ENCODE peak calls at places on chromosomes 1 and 21, in nine cellular contexts. B is NAMALWA; U is right cardiac atrium; N is natural killer cell; D is stimulated activated naive B cell treated with anti-CD40 and anti-IgM and Interleukin-4, amounts not matched to agents 10 μg/mL and 1 μg/mL and 100 μg/mL, for 72 hours; G is upper lobe of right lung; O is heart right ventricle; S is GM19239; J is adrenal gland. W is an unnamed sample.

GRCh38 chr1:165344736-165345135 is 11.8 kb downstream of the LMX1A start:
- DNase-seq in O (no peak), D (no peak), G (no peak), J (no peak), B (no peak), U (no peak), N (no peak), S (no peak), W (no peak)

GRCh38 chr1:93775224-93775623 is 93.6 kb upstream of the BCAR3 start:
- DNase-seq in N (no peak), U (no peak), J (no peak), B (no peak), O (no peak), G (peak; percentile 83), S (no peak), D (no peak), W (no peak)

GRCh38 chr1:34361781-34362357 is 185.2 kb downstream of the C1orf94 start:
- DNase-seq in U (no peak), O (no peak), N (no peak), B (no peak), J (no peak), G (no peak), D (no peak), S (no peak), W (no peak)

GRCh38 chr1:159009704-159010361 is at the start of gene IFI16:
- DNase-seq in S (peak; percentile 27), B (peak; percentile 92), D (peak; percentile 35), O (no peak), N (peak; percentile 31), U (no peak), J (peak; percentile 77), G (no peak), W (peak; percentile 92)

GRCh38 chr1:43743206-43743605 is 35.9 kb downstream of the ST3GAL3 start:
- DNase-seq in O (no peak), U (no peak), G (no peak), N (no peak), B (no peak), J (no peak), S (no peak), D (no peak), W (no peak)

GRCh38 chr1:193083365-193084088 is 21.7 kb downstream of the GLRX2 start:
- DNase-seq in B (no peak), U (no peak), O (no peak), G (no peak), N (no peak), D (no peak), S (no peak), J (no peak), W (no peak)

GRCh38 chr1:220884981-220885918 is 6.0 kb downstream of the HLX start:
- DNase-seq in D (no peak), U (no peak), B (no peak), G (no peak), O (no peak), S (no peak), N (no peak), J (no peak), W (no peak)

GRCh38 chr1:115654663-115655306 is 13.0 kb downstream of the VANGL1 start:
- DNase-seq in D (no peak), J (peak; percentile 90), U (peak; percentile 71), O (no peak), S (no peak), G (no peak), N (no peak), B (no peak), W (no peak)

GRCh38 chr1:62423580-62424242 is 13.1 kb upstream of the USP1 start:
- DNase-seq in N (no peak), B (no peak), U (no peak), G (no peak), S (no peak), J (no peak), O (no peak), D (no peak), W (no peak)

GRCh38 chr1:230745071-230745470 is 2.1 kb upstream of the CAPN9 start:
- DNase-seq in J (no peak), G (no peak), S (no peak), O (no peak), U (no peak), D (no peak), B (no peak), N (no peak), W (no peak)

GRCh38 chr1:102241431-102242338 is 245.0 kb upstream of the OLFM3 start:
- DNase-seq in S (no peak), N (no peak), B (no peak), U (no peak), D (no peak), O (no peak), G (no peak), J (no peak), W (peak; percentile 28)

GRCh38 chr1:115531806-115532359 is 109.9 kb upstream of the VANGL1 start:
- DNase-seq in B (no peak), G (no peak), S (no peak), O (no peak), N (no peak), D (no peak), U (no peak), J (no peak), W (no peak)

GRCh38 chr1:150551049-150551783 is 2.0 kb downstream of the ADAMTSL4 start:
- DNase-seq in O (no peak), D (no peak), J (no peak), G (no peak), S (no peak), U (peak; percentile 65), B (no peak), N (no peak), W (no peak)

GRCh38 chr1:87963566-87963965 is 634.9 kb downstream of the LMO4 start:
- DNase-seq in O (no peak), S (no peak), U (no peak), N (no peak), B (no peak), D (no peak), J (no peak), G (no peak), W (no peak)

GRCh38 chr1:63320024-63320799 is 2.2 kb upstream of the FOXD3 start:
- DNase-seq in D (no peak), J (no peak), G (no peak), B (no peak), N (no peak), S (no peak), U (no peak), O (no peak), W (no peak)

GRCh38 chr1:166133276-166133841 is 33.4 kb downstream of the FAM78B start:
- DNase-seq in N (no peak), S (no peak), U (no peak), G (no peak), D (no peak), J (no peak), B (peak; percentile 51), O (no peak), W (peak; percentile 11)

GRCh38 chr1:64505944-64506658 is 36.2 kb downstream of the CACHD1 start:
- DNase-seq in N (no peak), B (no peak), G (peak; percentile 66), D (peak; percentile 10), O (no peak), S (no peak), U (no peak), J (no peak), W (no peak)

GRCh38 chr1:218164111-218164929 is 120.8 kb upstream of the RRP15 start:
- DNase-seq in D (no peak), B (no peak), N (no peak), U (peak; percentile 74), O (peak; percentile 32), S (no peak), G (peak; percentile 64), J (no peak), W (peak; percentile 32)

GRCh38 chr1:154760469-154760933 is 109.6 kb downstream of the KCNN3 start:
- DNase-seq in U (peak; percentile 82), N (peak; percentile 74), D (peak; percentile 64), B (no peak), J (peak; percentile 67), G (peak; percentile 91), S (peak; percentile 71), O (peak; percentile 77), W (no peak)

GRCh38 chr21:33543505-33544129 is 779 bp downstream of the SON start:
- DNase-seq in U (peak; percentile 85), D (peak; percentile 70), B (peak; percentile 56), J (peak; percentile 80), N (no peak), S (no peak), O (peak; percentile 72), G (peak; percentile 91), W (no peak)